ENCODE peak calls at places on chromosome 2, in four cellular contexts. N is HepG2, Z is SK-N-SH, W is H1. J is an unnamed sample.

GRCh38 chr2:204655101-204655500 is 109.8 kb downstream of the PARD3B start:
- DNase-seq in W (no peak), Z (no peak), N (no peak), J (no peak)

GRCh38 chr2:2919574-2920365 is 457.8 kb downstream of the EIPR1 start:
- DNase-seq in W (no peak), Z (peak), N (no peak), J (no peak)

GRCh38 chr2:173218331-173219056 is 136.2 kb upstream of the CDCA7 start:
- DNase-seq in N (peak), W (no peak), Z (no peak), J (no peak)

GRCh38 chr2:104473568-104473967 is 380.3 kb upstream of the POU3F3 start:
- DNase-seq in Z (no peak), N (no peak), W (no peak), J (no peak)

GRCh38 chr2:37459095-37459981 is 114.9 kb downstream of the QPCT start:
- DNase-seq in N (no peak), Z (peak), W (no peak), J (no peak)

GRCh38 chr2:42028571-42029148 is 19.2 kb upstream of the PKDCC start:
- DNase-seq in Z (no peak), W (no peak), N (no peak), J (peak)

GRCh38 chr2:3008551-3009498 is 368.8 kb downstream of the EIPR1 start:
- DNase-seq in Z (peak), N (no peak), W (no peak), J (no peak)

GRCh38 chr2:210991107-210991506 is 434.7 kb downstream of the CPS1 start:
- DNase-seq in W (no peak), Z (no peak), N (no peak), J (no peak)

GRCh38 chr2:101644842-101645383 is 52.6 kb upstream of the MAP4K4 start:
- DNase-seq in Z (no peak), N (no peak), W (no peak), J (no peak)

GRCh38 chr2:134718095-134718955 is 475 bp downstream of the TMEM163 start:
- DNase-seq in N (no peak), Z (peak), W (peak), J (no peak)

GRCh38 chr2:110727923-110728322 is 4.5 kb upstream of the ACOXL start:
- DNase-seq in N (no peak), Z (no peak), W (no peak), J (no peak)

GRCh38 chr2:60507211-60507810 is 46.1 kb downstream of the BCL11A start:
- DNase-seq in W (no peak), N (no peak), Z (no peak), J (no peak)

GRCh38 chr2:88099798-88100488 is 27.9 kb downstream of the FABP1 start:
- DNase-seq in Z (peak), N (no peak), W (peak), J (no peak)

GRCh38 chr2:105380432-105381118 is 18.3 kb downstream of the FHL2 start:
- DNase-seq in Z (no peak), N (no peak), W (no peak), J (no peak)

GRCh38 chr2:12440731-12441130 is 276.0 kb upstream of the TRIB2 start:
- DNase-seq in Z (no peak), N (no peak), W (no peak), J (no peak)

GRCh38 chr2:23806665-23807064 is 120.3 kb downstream of the ATAD2B start:
- DNase-seq in N (no peak), W (no peak), Z (no peak), J (no peak)

GRCh38 chr2:180002198-180002597 is 4.9 kb downstream of the CWC22 start:
- DNase-seq in W (no peak), N (no peak), Z (no peak), J (no peak)

GRCh38 chr2:145687445-145688104 is 1167.7 kb upstream of the ZEB2 start:
- DNase-seq in W (no peak), N (no peak), Z (no peak), J (no peak)

GRCh38 chr2:122001441-122001874 is 246.0 kb downstream of the TSN start:
- DNase-seq in W (no peak), N (no peak), Z (no peak), J (no peak)

GRCh38 chr2:54750040-54750439 is 26.6 kb downstream of the EML6 start:
- DNase-seq in N (no peak), Z (no peak), W (no peak), J (no peak)

GRCh38 chr2:201151127-201152074 is 31.5 kb upstream of the CASP10 start:
- DNase-seq in Z (no peak), N (peak), W (no peak), J (no peak)

GRCh38 chr2:138819964-138820363 is 39.8 kb upstream of the NXPH2 start:
- DNase-seq in N (no peak), Z (no peak), W (no peak), J (no peak)

GRCh38 chr2:1051075-1051474 is 100.4 kb downstream of the SNTG2 start:
- DNase-seq in N (peak), Z (peak), W (no peak), J (no peak)

GRCh38 chr2:38603402-38604265 is 906 bp upstream of the HNRNPLL start:
- DNase-seq in N (peak), W (peak), Z (peak), J (no peak)

GRCh38 chr2:161990741-161991140 is 83.3 kb downstream of the DPP4 start:
- DNase-seq in W (no peak), Z (no peak), N (peak), J (no peak)

GRCh38 chr2:180607501-180608060 is 372.8 kb upstream of the UBE2E3 start:
- DNase-seq in W (no peak), N (peak), Z (no peak), J (no peak)

GRCh38 chr2:62270728-62271127 is 74.8 kb downstream of the B3GNT2 start:
- DNase-seq in N (no peak), W (no peak), Z (peak), J (no peak)

GRCh38 chr2:24409700-24410556 is 49.6 kb upstream of the ITSN2 start:
- DNase-seq in N (peak), Z (peak), W (no peak), J (peak)

GRCh38 chr2:26903676-26904075 is 55.7 kb downstream of the DPYSL5 start:
- DNase-seq in Z (no peak), W (no peak), N (no peak), J (no peak)

GRCh38 chr2:26898480-26899058 is 50.6 kb downstream of the DPYSL5 start:
- DNase-seq in W (no peak), Z (no peak), N (no peak), J (no peak)

GRCh38 chr2:26899500-26900164 is 51.7 kb downstream of the DPYSL5 start:
- DNase-seq in W (no peak), Z (no peak), N (no peak), J (no peak)

GRCh38 chr2:26900831-26901321 is 52.9 kb downstream of the DPYSL5 start:
- DNase-seq in Z (no peak), N (no peak), W (no peak), J (no peak)

DNA sequence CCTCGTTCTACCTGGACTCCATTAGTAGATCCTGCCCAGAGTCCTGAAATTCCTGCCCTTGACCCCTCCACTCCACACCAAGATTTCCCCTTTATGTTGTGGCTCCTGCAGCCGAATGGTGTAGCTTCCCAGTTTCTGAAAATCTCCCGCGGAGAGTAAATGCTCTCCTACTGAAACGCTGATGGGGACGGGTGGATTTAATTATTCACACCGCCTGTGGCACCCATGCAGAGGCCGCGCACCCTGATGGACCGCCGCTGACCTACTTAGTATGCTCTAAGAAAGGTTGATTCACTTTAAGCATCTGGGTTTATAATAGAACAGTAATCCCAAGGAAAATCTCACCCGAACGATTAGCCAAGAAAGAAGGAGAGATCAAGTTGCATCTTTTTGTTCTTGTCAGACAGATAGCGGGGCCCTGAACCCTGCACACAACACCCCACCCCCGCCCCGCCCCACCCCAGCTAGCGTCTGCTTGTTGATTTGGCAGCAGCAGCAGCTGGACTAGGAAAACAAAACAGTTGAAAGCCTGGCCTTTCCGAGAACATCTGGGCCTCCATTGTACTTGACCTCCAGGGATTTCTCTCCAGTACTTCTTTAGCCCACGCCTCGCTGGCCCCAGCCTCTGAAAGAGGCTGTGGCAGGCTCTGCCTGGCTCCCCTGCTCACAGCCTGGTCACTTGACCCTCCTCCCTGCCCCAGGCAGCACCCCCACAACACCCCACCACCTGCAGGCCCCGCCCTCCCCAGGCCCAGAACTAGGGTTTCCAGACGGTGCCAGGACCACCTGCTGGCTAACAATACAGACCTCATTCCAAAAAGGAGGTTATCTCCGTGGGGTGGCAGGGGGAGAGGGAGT is 53.6 kb downstream of the DPYSL5 start:
- DNase-seq in N (no peak), W (no peak), Z (no peak), J (no peak)
- TF ChIP-seq TCF12 in N (no peak), W (no peak), Z (no peak), J (no peak)

GRCh38 chr2:226031078-226031937 is 631.8 kb downstream of the NYAP2 start:
- DNase-seq in Z (peak), W (peak), N (peak), J (no peak)
- H3K27ac ChIP-seq in Z (peak), W (peak), N (peak), J (no peak)

GRCh38 chr2:112834379-112835014 is 2.1 kb downstream of the IL1B start:
- DNase-seq in W (no peak), Z (no peak), N (peak), J (no peak)
- TF ChIP-seq MAX in W (no peak), Z (no peak), N (no peak), J (no peak)

GRCh38 chr2:127455566-127456493 is 37.6 kb downstream of the PROC start:
- DNase-seq in Z (no peak), N (peak), W (no peak), J (no peak)
- TF ChIP-seq TCF12 in Z (no peak), N (no peak), W (no peak), J (no peak)